ENCODE peak calls at places on chromosomes 2 and 18, in ten cellular contexts. B, E, D, O, Z, C, Y, L, S and G are unnamed samples.
A peak's percentile ranks its signal among the peaks of the same experiment; 100 is the strongest.

GRCh38 chr2:178008636-178009289 is 63.8 kb downstream of the PDE11A start:
- DNase-seq in B (no peak), E (peak; percentile 60), D (peak; percentile 30), O (peak; percentile 56), Z (no peak), C (no peak), Y (peak; percentile 15), L (peak; percentile 68), S (no peak), G (no peak)

GRCh38 chr18:13243363-13243762 is 24.8 kb downstream of the LDLRAD4 start:
- DNase-seq in B (no peak), E (no peak), D (no peak), O (no peak), Z (no peak), C (no peak), Y (no peak), L (no peak), S (no peak), G (no peak)

GRCh38 chr2:240021488-240022104 is 3.5 kb downstream of the NDUFA10 start:
- DNase-seq in B (peak; percentile 51), E (peak; percentile 68), D (peak; percentile 52), O (peak; percentile 60), Z (peak; percentile 61), C (no peak), Y (peak; percentile 77), L (peak; percentile 63), S (peak; percentile 28), G (peak; percentile 71)

GRCh38 chr2:163773276-163773675 is 37.5 kb upstream of the FIGN start:
- DNase-seq in B (no peak), E (no peak), D (no peak), O (no peak), Z (no peak), C (no peak), Y (no peak), L (no peak), S (no peak), G (no peak)

GRCh38 chr2:37670378-37671012 is 947 bp downstream of the CDC42EP3 start:
- DNase-seq in B (no peak), E (peak; percentile 40), D (no peak), O (no peak), Z (no peak), C (no peak), Y (peak; percentile 57), L (peak; percentile 63), S (no peak), G (no peak)

GRCh38 chr2:40282428-40282827 is 169.5 kb downstream of the SLC8A1 start:
- DNase-seq in B (no peak), E (no peak), D (peak; percentile 61), O (no peak), Z (no peak), C (no peak), Y (no peak), L (no peak), S (no peak), G (no peak)

GRCh38 chr2:96408631-96409542 is 73.3 kb downstream of the NCAPH start:
- DNase-seq in B (no peak), E (peak; percentile 21), D (peak; percentile 4), O (no peak), Z (no peak), C (no peak), Y (peak; percentile 52), L (peak; percentile 81), S (no peak), G (no peak)

GRCh38 chr2:72605836-72606442 is 219.9 kb downstream of the EXOC6B start:
- DNase-seq in B (no peak), E (peak; percentile 52), D (peak; percentile 29), O (peak; percentile 27), Z (no peak), C (no peak), Y (peak; percentile 60), L (no peak), S (no peak), G (peak; percentile 18)

GRCh38 chr2:86453838-86454237 is 12.7 kb downstream of the KDM3A start:
- DNase-seq in B (peak; percentile 28), E (peak; percentile 67), D (peak; percentile 64), O (peak; percentile 68), Z (no peak), C (peak; percentile 57), Y (peak; percentile 92), L (peak; percentile 58), S (no peak), G (no peak)

GRCh38 chr18:50369672-50370071 is 5.2 kb upstream of the SKA1 start:
- DNase-seq in B (no peak), E (no peak), D (no peak), O (no peak), Z (no peak), C (no peak), Y (no peak), L (no peak), S (no peak), G (no peak)

GRCh38 chr2:234291765-234292204 is 205.1 kb downstream of the ARL4C start:
- DNase-seq in B (no peak), E (peak; percentile 69), D (peak; percentile 78), O (no peak), Z (no peak), C (peak; percentile 57), Y (peak; percentile 81), L (peak; percentile 42), S (no peak), G (peak; percentile 74)

GRCh38 chr2:185644828-185645227 is 93.8 kb upstream of the FSIP2 start:
- DNase-seq in B (no peak), E (no peak), D (no peak), O (no peak), Z (no peak), C (no peak), Y (no peak), L (no peak), S (no peak), G (no peak)

GRCh38 chr2:206990335-206990734 is 51.0 kb downstream of the CPO start:
- DNase-seq in B (no peak), E (no peak), D (peak; percentile 20), O (no peak), Z (no peak), C (no peak), Y (peak; percentile 56), L (no peak), S (no peak), G (no peak)

GRCh38 chr18:59606193-59607175 is 90.7 kb downstream of the CCBE1 start:
- DNase-seq in B (no peak), E (no peak), D (peak; percentile 24), O (no peak), Z (no peak), C (no peak), Y (peak; percentile 90), L (peak; percentile 59), S (no peak), G (peak; percentile 92)

GRCh38 chr2:46494596-46494995 is 15.2 kb downstream of the TMEM247 start:
- DNase-seq in B (no peak), E (no peak), D (no peak), O (no peak), Z (no peak), C (no peak), Y (no peak), L (no peak), S (no peak), G (no peak)
- H3K4me3 ChIP-seq in B (no peak overlapping the region), E (no peak overlapping the region), D (no peak overlapping the region), O (no peak overlapping the region), Z (no peak overlapping the region), C (no peak overlapping the region), Y (no peak overlapping the region), L (no peak overlapping the region), S (no peak overlapping the region), G (no peak overlapping the region)

GRCh38 chr2:174338155-174338495 is 3.4 kb downstream of the SP9 start:
- DNase-seq in B (no peak), E (no peak), D (no peak), O (no peak), Z (no peak), C (no peak), Y (no peak), L (no peak), S (no peak), G (no peak)
- H3K4me3 ChIP-seq in B (no peak overlapping the region), E (no peak overlapping the region), D (no peak overlapping the region), O (no peak overlapping the region), Z (peak overlapping the region; percentile 70), C (peak overlapping the region; percentile 67), Y (no peak overlapping the region), L (no peak overlapping the region), S (peak overlapping the region; percentile 56), G (no peak overlapping the region)

GRCh38 chr2:170166735-170167134 is 11.2 kb upstream of the MYO3B start:
- DNase-seq in B (no peak), E (no peak), D (no peak), O (no peak), Z (no peak), C (no peak), Y (no peak), L (no peak), S (no peak), G (no peak)
- H3K4me3 ChIP-seq in B (no peak overlapping the region), E (no peak overlapping the region), D (no peak overlapping the region), O (no peak overlapping the region), Z (no peak overlapping the region), C (no peak overlapping the region), Y (no peak overlapping the region), L (no peak overlapping the region), S (no peak overlapping the region), G (no peak overlapping the region)

GRCh38 chr2:196166876-196167275 is 4.5 kb downstream of the STK17B start:
- DNase-seq in B (no peak), E (peak; percentile 48), D (peak; percentile 67), O (peak; percentile 69), Z (no peak), C (no peak), Y (peak; percentile 92), L (no peak), S (no peak), G (peak; percentile 54)
- H3K4me3 ChIP-seq in B (no peak overlapping the region), E (no peak overlapping the region), D (no peak overlapping the region), O (no peak overlapping the region), Z (no peak overlapping the region), C (no peak overlapping the region), Y (peak overlapping the region; percentile 6), L (peak overlapping the region; percentile 98), S (no peak overlapping the region), G (no peak overlapping the region)